ENCODE peak calls at places on chromosomes 16 and 17, in ten cellular contexts. R, G, O, I, F, Z, D, A, M and H are unnamed samples.

GRCh38 chr17:16286947-16287562 is 66.2 kb downstream of the CENPV start:
- DNase-seq in I (no peak), O (peak), A (peak), G (no peak), M (peak), F (peak), Z (no peak), R (peak), D (peak), H (no peak)

GRCh38 chr16:13994239-13995106 is 74.5 kb downstream of the ERCC4 start:
- DNase-seq in A (no peak), F (no peak), G (no peak), R (no peak), O (no peak), I (no peak), D (no peak), M (no peak), Z (peak), H (no peak)

GRCh38 chr16:46800494-46800893 is 30.5 kb downstream of the C16orf87 start:
- DNase-seq in A (no peak), Z (no peak), I (no peak), R (no peak), G (no peak), D (no peak), O (no peak), M (no peak), F (no peak), H (no peak)

GRCh38 chr17:28335959-28336871 is 654 bp downstream of the TNFAIP1 start:
- DNase-seq in M (peak), G (peak), F (peak), O (no peak), R (peak), D (peak), A (peak), I (peak), Z (peak), H (peak)

GRCh38 chr16:64153718-64154117 is 968.1 kb downstream of the CDH11 start:
- DNase-seq in R (peak), D (peak), Z (no peak), M (peak), F (no peak), A (peak), O (no peak), G (no peak), I (no peak), H (no peak)

GRCh38 chr17:8856869-8857575 is 10.5 kb downstream of the PIK3R6 start:
- DNase-seq in M (no peak), O (peak), R (no peak), A (no peak), I (no peak), F (no peak), G (no peak), Z (no peak), D (no peak), H (no peak)

GRCh38 chr17:50908140-50908859 is 42.1 kb upstream of the TOB1 start:
- DNase-seq in R (no peak), I (no peak), O (no peak), F (no peak), M (no peak), A (no peak), Z (no peak), G (no peak), D (no peak), H (no peak)

GRCh38 chr17:50931003-50931878 is 65.1 kb upstream of the TOB1 start:
- DNase-seq in A (peak), F (peak), O (peak), Z (no peak), D (peak), R (peak), M (peak), I (no peak), G (peak), H (peak)

GRCh38 chr17:73394523-73395450 is 83.0 kb upstream of the CDC42EP4 start:
- DNase-seq in A (no peak), R (no peak), G (no peak), O (no peak), I (no peak), F (no peak), Z (no peak), D (no peak), M (no peak), H (no peak)

GRCh38 chr17:8474826-8475225 is 39.1 kb downstream of the NDEL1 start:
- DNase-seq in M (no peak), G (no peak), O (no peak), Z (no peak), D (no peak), A (no peak), R (no peak), F (no peak), I (no peak), H (no peak)

GRCh38 chr17:14361945-14362508 is 61.1 kb downstream of the HS3ST3B1 start:
- DNase-seq in I (no peak), G (no peak), M (no peak), O (no peak), D (no peak), A (no peak), F (no peak), R (no peak), Z (no peak), H (no peak)

GRCh38 chr17:41687828-41688640 is 651 bp upstream of the EIF1 start:
- DNase-seq in F (peak), G (no peak), D (no peak), O (peak), R (peak), A (peak), M (no peak), I (no peak), Z (peak), H (peak)

GRCh38 chr16:9092282-9092962 is 978 bp downstream of the HAPSTR1 start:
- DNase-seq in D (no peak), R (peak), M (no peak), A (peak), G (no peak), F (peak), I (no peak), O (peak), Z (no peak), H (peak)

GRCh38 chr16:58515871-58516767 is 802 bp downstream of the SETD6 start:
- DNase-seq in G (no peak), O (peak), Z (no peak), D (no peak), R (no peak), M (no peak), I (no peak), F (no peak), A (peak), H (no peak)